ENCODE peak calls at places on chromosomes 3 and 15, in five cellular contexts. Z is H1, C is mesenchymal stem cell, L is H9, J is trophoblast cell. W is an unnamed sample.
A peak's percentile ranks its signal among the peaks of the same experiment; 100 is the strongest.

GRCh38 chr3:72821170-72821781 is 27.0 kb downstream of the SHQ1 start:
- DNase-seq in Z (no peak), C (peak; percentile 70), L (no peak), J (no peak), W (no peak)

GRCh38 chr3:178342111-178342510 is 194.1 kb upstream of the KCNMB2 start:
- DNase-seq in Z (no peak), C (no peak), L (no peak), J (peak; percentile 5), W (no peak)

GRCh38 chr3:9201895-9202294 is 47.6 kb downstream of the SRGAP3 start:
- DNase-seq in Z (no peak), C (no peak), L (no peak), J (no peak), W (no peak)

GRCh38 chr15:83436513-83437158 is 10.5 kb upstream of the SH3GL3 start:
- DNase-seq in Z (peak; percentile 49), C (peak; percentile 51), L (no peak), J (peak; percentile 80), W (peak; percentile 37)

GRCh38 chr15:80266113-80266512 is 14.1 kb upstream of the CTXND1 start:
- DNase-seq in Z (no peak), C (no peak), L (no peak), J (no peak), W (no peak)

GRCh38 chr3:193773266-193774183 is 180.5 kb downstream of the OPA1 start:
- DNase-seq in Z (peak; percentile 20), C (peak; percentile 36), L (no peak), J (no peak), W (no peak)

GRCh38 chr3:106728315-106728821 is 648.9 kb upstream of the CCDC54 start:
- DNase-seq in Z (no peak), C (peak; percentile 81), L (no peak), J (peak; percentile 83), W (no peak)

GRCh38 chr3:12286927-12287726 is 1.7 kb upstream of the PPARG start:
- DNase-seq in Z (peak; percentile 58), C (peak; percentile 14), L (peak; percentile 38), J (peak; percentile 60), W (no peak)

GRCh38 chr15:96207377-96208006 is 123.0 kb upstream of the NR2F2 start:
- DNase-seq in Z (no peak), C (no peak), L (no peak), J (no peak), W (no peak)

GRCh38 chr3:31495971-31496370 is 36.8 kb upstream of the STT3B start:
- DNase-seq in Z (no peak), C (no peak), L (no peak), J (no peak), W (no peak)

GRCh38 chr3:126340596-126340942 is 16.6 kb downstream of the KLF15 start:
- DNase-seq in Z (no peak), C (no peak), L (no peak), J (no peak), W (no peak)

GRCh38 chr3:49377483-49377882 is 19.3 kb upstream of the GPX1 start:
- DNase-seq in Z (no peak), C (no peak), L (no peak), J (peak; percentile 74), W (no peak)

GRCh38 chr15:55003900-55004879 is 192.6 kb downstream of the RSL24D1 start:
- DNase-seq in Z (no peak), C (no peak), L (no peak), J (no peak), W (peak; percentile 31)

GRCh38 chr15:55005679-55006078 is 191.1 kb downstream of the RSL24D1 start:
- DNase-seq in Z (no peak), C (no peak), L (no peak), J (no peak), W (no peak)

GRCh38 chr15:55008397-55008796 is 188.3 kb downstream of the RSL24D1 start:
- DNase-seq in Z (no peak), C (no peak), L (no peak), J (no peak), W (no peak)

GRCh38 chr15:55007561-55007960 is 189.2 kb downstream of the RSL24D1 start:
- DNase-seq in Z (no peak), C (no peak), L (no peak), J (no peak), W (no peak)
- H2BK12ac ChIP-seq in Z (no peak overlapping the region), C (no peak overlapping the region), L (no peak overlapping the region), J (no peak overlapping the region), W (no peak overlapping the region)

GRCh38 chr15:64386291-64386690 is 1.3 kb upstream of the TRIP4 start:
- DNase-seq in Z (no peak), C (no peak), L (no peak), J (peak; percentile 52), W (no peak)

GRCh38 chr15:64383760-64384159 is 2.5 kb upstream of the PCLAF start:
- DNase-seq in Z (no peak), C (no peak), L (no peak), J (no peak), W (no peak)

GRCh38 chr15:64387562-64388168 is at the start of gene TRIP4:
- DNase-seq in Z (peak; percentile 95), C (peak; percentile 98), L (peak; percentile 97), J (peak; percentile 97), W (peak; percentile 78)
- H4K8ac ChIP-seq in Z (peak within 1 kb of the TSS; percentile 79), C (peak within 1 kb of the TSS; percentile 88), L (no peak within 1 kb of the TSS), J (peak within 1 kb of the TSS; percentile 82), W (no peak within 1 kb of the TSS)

GRCh38 chr3:45704544-45704943 is 15.3 kb downstream of the SACM1L start:
- DNase-seq in Z (no peak), C (no peak), L (no peak), J (no peak), W (no peak)
- H2BK12ac ChIP-seq in Z (no peak overlapping the region), C (no peak overlapping the region), L (no peak overlapping the region), J (no peak overlapping the region), W (no peak overlapping the region)

GRCh38 chr3:141763088-141763750 is at the start of gene GRK7:
- DNase-seq in Z (no peak), C (no peak), L (no peak), J (peak; percentile 48), W (no peak)
- H4K8ac ChIP-seq in Z (no peak within 1 kb of the TSS), C (no peak within 1 kb of the TSS), L (no peak within 1 kb of the TSS), J (no peak within 1 kb of the TSS), W (no peak within 1 kb of the TSS)

DNA sequence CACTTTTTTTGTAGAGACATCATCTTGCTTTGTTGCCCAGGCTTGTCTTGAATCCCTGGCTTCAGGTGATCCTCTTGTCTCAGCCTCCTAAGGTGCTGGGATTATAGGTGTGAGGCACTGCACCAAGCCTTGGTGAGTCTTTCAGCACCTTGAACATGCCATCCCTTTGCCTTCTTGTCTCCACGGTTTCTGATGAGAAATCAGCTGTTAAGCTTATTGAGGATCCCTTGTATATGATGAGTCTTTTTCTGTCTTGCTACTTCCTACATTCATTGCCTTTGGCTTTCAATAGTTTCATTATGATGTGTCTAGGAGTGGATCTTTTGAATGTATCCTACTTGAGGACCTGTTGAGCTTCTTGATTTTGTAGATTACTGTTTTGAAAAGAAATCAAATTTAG is 35.9 kb upstream of the TMCC1 start:
- DNase-seq in Z (no peak), C (no peak), L (no peak), J (no peak), W (no peak)
- H2BK12ac ChIP-seq in Z (no peak overlapping the region), C (no peak overlapping the region), L (no peak overlapping the region), J (no peak overlapping the region), W (no peak overlapping the region)

DNA sequence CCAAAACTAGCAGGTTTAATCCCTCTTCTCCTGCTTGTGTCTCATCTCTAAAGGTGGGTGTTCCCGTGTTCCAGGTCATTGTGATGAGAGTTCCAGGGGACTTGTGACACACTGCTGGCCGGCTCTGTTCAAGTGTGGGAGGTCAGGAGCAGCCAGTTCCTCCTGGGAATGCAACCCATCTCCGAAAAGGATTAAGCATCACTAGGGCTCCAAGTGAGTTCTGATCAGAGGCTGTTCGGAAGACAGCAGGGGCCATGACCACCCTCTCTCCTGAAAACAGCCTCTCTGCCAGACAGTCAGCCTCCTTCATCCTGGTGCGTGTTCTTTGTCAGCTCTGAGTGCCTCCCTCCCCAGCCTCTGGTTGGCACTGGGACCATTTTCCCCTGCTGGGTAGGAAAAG is at the start of gene TBC1D21:
- DNase-seq in Z (no peak), C (no peak), L (peak; percentile 19), J (no peak), W (no peak)
- H4K8ac ChIP-seq in Z (no peak within 1 kb of the TSS), C (no peak within 1 kb of the TSS), L (no peak within 1 kb of the TSS), J (no peak within 1 kb of the TSS), W (no peak within 1 kb of the TSS)

GRCh38 chr15:89163271-89164055 is 57.9 kb downstream of the RLBP1 start:
- DNase-seq in Z (no peak), C (no peak), L (no peak), J (no peak), W (peak; percentile 20)
- H2BK12ac ChIP-seq in Z (no peak overlapping the region), C (no peak overlapping the region), L (no peak overlapping the region), J (no peak overlapping the region), W (no peak overlapping the region)

GRCh38 chr15:71334874-71335273 is 219.6 kb downstream of the THSD4 start:
- DNase-seq in Z (no peak), C (no peak), L (no peak), J (no peak), W (no peak)

GRCh38 chr15:71335591-71335990 is 220.3 kb downstream of the THSD4 start:
- DNase-seq in Z (no peak), C (peak; percentile 38), L (no peak), J (no peak), W (no peak)

GRCh38 chr15:71332605-71333004 is 217.3 kb downstream of the THSD4 start:
- DNase-seq in Z (no peak), C (peak; percentile 24), L (no peak), J (peak; percentile 79), W (no peak)

GRCh38 chr15:71333839-71334238 is 218.6 kb downstream of the THSD4 start:
- DNase-seq in Z (no peak), C (peak; percentile 62), L (no peak), J (peak; percentile 53), W (no peak)

DNA sequence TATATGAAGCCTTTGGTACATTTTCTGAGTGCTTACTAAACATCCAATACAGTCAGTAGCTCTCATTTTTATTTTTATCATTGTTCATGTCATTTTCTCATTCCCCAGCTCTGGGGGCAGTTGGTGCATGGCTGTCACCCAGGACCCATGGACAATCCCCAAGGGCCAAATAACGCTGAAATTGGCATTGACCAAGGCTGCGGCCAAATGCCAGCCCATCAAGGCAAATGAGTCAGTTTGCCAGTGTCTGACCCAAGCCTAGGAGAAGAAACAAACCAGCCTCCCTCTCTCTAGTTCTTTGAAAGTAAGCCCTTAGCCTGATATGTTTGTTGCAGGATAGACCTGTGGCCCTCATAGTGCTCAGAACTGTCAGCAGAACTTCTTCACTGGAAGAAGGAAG is 219.2 kb downstream of the THSD4 start:
- DNase-seq in Z (no peak), C (no peak), L (no peak), J (no peak), W (no peak)
- H4K8ac ChIP-seq in Z (no peak overlapping the region), C (no peak overlapping the region), L (no peak overlapping the region), J (no peak overlapping the region), W (no peak overlapping the region)

DNA sequence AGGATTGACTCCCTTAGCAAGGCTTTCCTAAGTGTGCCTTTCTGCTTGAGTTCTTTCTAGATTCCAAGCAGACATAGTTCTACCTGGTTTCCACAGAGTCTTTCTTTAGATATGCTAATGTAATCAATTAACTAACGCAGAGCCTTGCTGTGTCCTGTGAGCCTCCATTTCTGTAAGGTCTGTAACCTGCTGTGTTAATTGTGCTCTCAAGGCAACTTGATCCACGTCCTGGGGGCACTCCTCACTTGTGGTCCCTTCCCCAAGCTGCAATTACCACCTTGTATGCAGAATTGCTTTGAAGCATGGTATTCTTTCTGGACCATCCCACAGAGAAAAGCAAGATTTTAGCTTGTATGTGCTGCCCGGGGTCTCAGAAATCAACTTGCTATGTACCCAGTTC is 29.5 kb upstream of the THSD4 start:
- DNase-seq in Z (peak; percentile 54), C (no peak), L (peak; percentile 70), J (no peak), W (no peak)
- H2BK12ac ChIP-seq in Z (no peak overlapping the region), C (no peak overlapping the region), L (no peak overlapping the region), J (no peak overlapping the region), W (no peak overlapping the region)